ENCODE peak calls at places on chromosomes 2 and 18, in nine cellular contexts. N is MM.1S, H is bronchial epithelial cell, E is AG09309, K is AG04450, D is pancreas, Y is AG10803, O is astrocyte of the spinal cord, V is neural progenitor cell. G is an unnamed sample.

GRCh38 chr2:137939026-137939425 is 25.2 kb upstream of the HNMT start:
- DNase-seq in V (no peak), H (peak; percentile 26), N (no peak), O (no peak), Y (no peak), E (no peak), D (no peak), K (no peak), G (no peak)

GRCh38 chr2:100246163-100247145 is 75.8 kb downstream of the LONRF2 start:
- DNase-seq in K (no peak), V (peak; percentile 28), E (no peak), O (no peak), H (peak; percentile 12), N (no peak), Y (no peak), D (no peak), G (no peak)

GRCh38 chr2:174224125-174224524 is 24.2 kb downstream of the OLA1 start:
- DNase-seq in H (no peak), E (no peak), Y (no peak), K (no peak), O (no peak), D (no peak), V (no peak), N (no peak), G (no peak)

GRCh38 chr2:42933824-42934254 is 141.5 kb upstream of the HAAO start:
- DNase-seq in O (no peak), H (peak; percentile 71), E (no peak), N (no peak), V (no peak), K (no peak), D (no peak), Y (no peak), G (no peak)

GRCh38 chr18:22734812-22735627 is 198.1 kb upstream of the RBBP8 start:
- DNase-seq in H (no peak), V (no peak), N (no peak), Y (peak; percentile 65), K (no peak), D (no peak), E (peak; percentile 48), O (no peak), G (no peak)

GRCh38 chr2:861655-862355 is 88.8 kb upstream of the SNTG2 start:
- DNase-seq in E (no peak), O (no peak), D (no peak), Y (no peak), H (no peak), K (no peak), N (no peak), V (no peak), G (no peak)

GRCh38 chr2:235553291-235553690 is 59.4 kb downstream of the AGAP1 start:
- DNase-seq in K (no peak), V (no peak), Y (no peak), N (no peak), E (no peak), O (no peak), D (no peak), H (peak; percentile 29), G (no peak)

GRCh38 chr2:158740591-158740990 is 54.5 kb upstream of the DAPL1 start:
- DNase-seq in O (no peak), K (peak; percentile 27), D (no peak), E (no peak), Y (peak; percentile 67), N (no peak), V (no peak), H (peak; percentile 60), G (peak; percentile 44)

GRCh38 chr2:8004250-8004681 is 677.6 kb upstream of the ID2 start:
- DNase-seq in N (no peak), O (peak; percentile 34), E (peak; percentile 96), H (peak; percentile 85), D (no peak), K (peak; percentile 33), Y (peak; percentile 91), V (no peak), G (no peak)

GRCh38 chr2:119487434-119488244 is 36.6 kb downstream of the SCTR start:
- DNase-seq in K (no peak), Y (no peak), N (no peak), E (no peak), O (no peak), D (peak; percentile 88), V (no peak), H (no peak), G (no peak)

GRCh38 chr2:60677376-60677775 is 78.7 kb upstream of the PAPOLG start:
- DNase-seq in D (no peak), N (no peak), V (no peak), E (no peak), H (no peak), O (no peak), Y (no peak), K (no peak), G (no peak)

GRCh38 chr2:32805104-32806095 is 141.4 kb upstream of the LTBP1 start:
- DNase-seq in V (no peak), O (no peak), H (peak; percentile 82), N (no peak), K (peak; percentile 7), E (no peak), D (no peak), Y (no peak), G (no peak)

GRCh38 chr2:74503506-74504475 is 3.7 kb downstream of the PCGF1 start:
- DNase-seq in H (no peak), O (no peak), E (no peak), K (no peak), N (no peak), Y (no peak), V (no peak), D (no peak), G (no peak)

GRCh38 chr18:47929681-47930085 is 776 bp downstream of the SMAD2 start:
- DNase-seq in Y (peak; percentile 39), E (no peak), H (peak; percentile 57), V (no peak), N (peak; percentile 55), D (no peak), O (no peak), K (peak; percentile 10), G (no peak)

GRCh38 chr2:143717053-143717452 is 587.8 kb downstream of the ARHGAP15 start:
- DNase-seq in K (no peak), D (no peak), H (no peak), O (peak; percentile 16), Y (peak; percentile 35), E (no peak), N (no peak), V (no peak), G (no peak)
- H3K4me3 ChIP-seq in K (peak overlapping the region; percentile 8), D (no peak overlapping the region), H (no peak overlapping the region), O (no peak overlapping the region), Y (peak overlapping the region; percentile 15), E (no peak overlapping the region), N (no peak overlapping the region), V (no peak overlapping the region), G (no peak overlapping the region)

DNA sequence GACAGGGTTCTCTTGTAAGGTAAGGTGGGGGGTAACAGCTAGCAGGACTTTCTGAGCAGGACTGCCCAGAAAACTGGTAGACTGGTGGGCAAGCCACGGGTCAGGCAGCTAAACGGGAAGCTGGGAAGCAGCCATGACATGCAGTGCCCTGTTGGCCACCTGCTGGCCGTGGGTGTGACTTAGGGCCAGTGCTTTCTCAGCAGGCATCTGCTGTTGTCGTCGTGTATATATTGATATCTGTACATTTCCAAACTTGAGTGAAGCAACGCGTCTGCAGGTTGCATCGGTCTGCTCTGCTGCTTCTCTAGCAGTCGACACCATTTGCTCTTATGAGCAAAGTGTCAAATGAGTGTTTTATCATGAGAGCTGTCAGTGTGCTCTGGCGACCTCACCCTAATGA is 31.0 kb downstream of the COA5 start:
- DNase-seq in N (no peak), H (no peak), V (no peak), E (no peak), D (no peak), Y (no peak), K (no peak), O (no peak), G (no peak)
- TF ChIP-seq CTCF in N (peak; percentile 8), H (peak; percentile 21), V (no peak), E (peak; percentile 14), D (no peak), Y (peak; percentile 20), K (peak; percentile 16), O (peak; percentile 2), G (peak; percentile 6)

GRCh38 chr2:28745225-28745624 is 6.4 kb upstream of the PPP1CB start:
- DNase-seq in V (no peak), O (no peak), N (no peak), D (no peak), E (no peak), H (no peak), K (no peak), Y (no peak), G (no peak)
- H3K4me3 ChIP-seq in V (no peak overlapping the region), O (no peak overlapping the region), N (no peak overlapping the region), D (no peak overlapping the region), E (no peak overlapping the region), H (no peak overlapping the region), K (no peak overlapping the region), Y (no peak overlapping the region), G (no peak overlapping the region)

GRCh38 chr2:148814853-148815419 is 60.1 kb upstream of the KIF5C start:
- DNase-seq in O (peak; percentile 20), N (no peak), E (no peak), D (no peak), K (no peak), Y (no peak), H (peak; percentile 20), V (no peak), G (no peak)

GRCh38 chr2:148816176-148816575 is 58.9 kb upstream of the KIF5C start:
- DNase-seq in Y (no peak), E (no peak), D (no peak), N (no peak), K (no peak), H (no peak), O (no peak), V (no peak), G (no peak)

GRCh38 chr2:148814143-148814852 is 60.7 kb upstream of the KIF5C start:
- DNase-seq in D (no peak), H (no peak), Y (peak; percentile 33), K (peak; percentile 18), N (no peak), E (no peak), V (no peak), O (peak; percentile 63), G (peak; percentile 39)

GRCh38 chr2:148812306-148812705 is 62.7 kb upstream of the KIF5C start:
- DNase-seq in V (no peak), O (peak; percentile 58), D (no peak), K (no peak), E (peak; percentile 11), N (no peak), H (no peak), Y (peak; percentile 25), G (peak; percentile 40)

DNA sequence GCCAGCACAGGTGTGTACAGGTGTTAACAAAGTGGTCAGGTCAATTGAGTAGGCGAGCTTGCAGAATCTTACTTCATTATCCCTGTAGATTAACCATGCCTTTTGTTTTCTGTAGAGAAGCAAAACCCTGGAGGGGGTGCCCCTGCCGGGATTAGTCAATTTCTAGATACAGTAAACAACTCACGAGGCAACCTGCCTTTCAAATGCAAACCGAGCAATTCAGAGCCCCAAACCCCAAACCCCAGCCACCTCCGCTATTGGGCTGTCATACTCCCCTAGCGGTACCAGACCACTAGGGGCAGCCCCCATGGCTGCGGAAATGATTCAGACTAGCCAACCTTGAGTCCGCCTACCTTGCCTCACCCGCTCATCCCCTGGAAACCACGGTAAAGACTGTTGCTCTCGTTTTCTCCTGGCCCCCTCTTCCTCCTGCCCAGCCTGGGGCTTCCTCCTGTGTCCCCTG is 61.4 kb upstream of the KIF5C start:
- DNase-seq in H (no peak), V (peak; percentile 73), E (no peak), D (no peak), N (no peak), K (no peak), O (no peak), Y (no peak), G (no peak)
- TF ChIP-seq CTCF in H (no peak), V (peak; percentile 67), E (no peak), D (no peak), N (no peak), K (no peak), O (peak; percentile 21), Y (no peak), G (peak; percentile 18)

G was measured in astrocyte of the cerebellum.